ENCODE peak calls at places on chromosome 16, in five cellular contexts. F is fibroblast of villous mesenchyme; P is PC-3; G is activated naive CD4-positive, alpha-beta T cell treated with anti-CD3 and anti-CD28 coated beads for 36 hours; V is stimulated activated CD4-positive, alpha-beta T cell treated with anti-CD3 and anti-CD28 coated beads, Interleukin-4, amount 100 ng/mL, for 4 hours. T is an unnamed sample.
A peak's percentile ranks its signal among the peaks of the same experiment; 100 is the strongest.

GRCh38 chr16:17578921-17579876 is 108.4 kb upstream of the XYLT1 start:
- DNase-seq in F (peak; percentile 86), P (peak; percentile 46), G (peak; percentile 75), V (peak; percentile 20), T (peak; percentile 87)

GRCh38 chr16:87353613-87354012 is 30.0 kb downstream of the FBXO31 start:
- DNase-seq in F (no peak), P (no peak), G (no peak), V (no peak), T (no peak)

GRCh38 chr16:55179858-55180585 is 144.0 kb upstream of the IRX6 start:
- DNase-seq in F (no peak), P (no peak), G (no peak), V (no peak), T (no peak)

GRCh38 chr16:71916397-71916920 is 21.1 kb downstream of the IST1 start:
- DNase-seq in F (peak; percentile 26), P (no peak), G (no peak), V (no peak), T (no peak)

GRCh38 chr16:79653337-79654000 is 52.9 kb upstream of the MAF start:
- DNase-seq in F (peak; percentile 64), P (no peak), G (no peak), V (no peak), T (no peak)

GRCh38 chr16:69408451-69408850 is 16.0 kb upstream of the CYB5B start:
- DNase-seq in F (no peak), P (no peak), G (no peak), V (no peak), T (no peak)

GRCh38 chr16:84449156-84450140 is 55.0 kb downstream of the MEAK7 start:
- DNase-seq in F (no peak), P (no peak), G (no peak), V (no peak), T (no peak)

GRCh38 chr16:18816286-18816685 is 14.9 kb upstream of the ARL6IP1 start:
- DNase-seq in F (no peak), P (no peak), G (no peak), V (no peak), T (no peak)

GRCh38 chr16:19696961-19697360 is 21.1 kb downstream of the KNOP1 start:
- DNase-seq in F (no peak), P (no peak), G (no peak), V (no peak), T (no peak)

GRCh38 chr16:68298907-68299515 is 11.7 kb downstream of the SLC7A6OS start:
- DNase-seq in F (peak; percentile 92), P (peak; percentile 43), G (no peak), V (no peak), T (no peak)

GRCh38 chr16:67170168-67170947 is at the start of gene NOL3:
- DNase-seq in F (peak; percentile 94), P (peak; percentile 80), G (peak; percentile 70), V (no peak), T (no peak)

GRCh38 chr16:65754799-65755691 is 611.4 kb upstream of the CDH5 start:
- DNase-seq in F (peak; percentile 88), P (no peak), G (no peak), V (no peak), T (no peak)

GRCh38 chr16:24235806-24236205 is 20.3 kb upstream of the CACNG3 start:
- DNase-seq in F (no peak), P (no peak), G (no peak), V (no peak), T (no peak)

GRCh38 chr16:1076801-1077576 is 4.4 kb downstream of the SSTR5 start:
- DNase-seq in F (no peak), P (no peak), G (no peak), V (no peak), T (no peak)

GRCh38 chr16:75931970-75932369 is 205.7 kb upstream of the CPHXL start:
- DNase-seq in F (no peak), P (no peak), G (no peak), V (no peak), T (no peak)

GRCh38 chr16:56298948-56299602 is 107.8 kb downstream of the GNAO1 start:
- DNase-seq in F (no peak), P (no peak), G (no peak), V (no peak), T (no peak)

GRCh38 chr16:85420501-85421337 is 192.4 kb upstream of the GSE1 start:
- DNase-seq in F (peak; percentile 35), P (peak; percentile 66), G (peak; percentile 71), V (peak; percentile 78), T (no peak)

GRCh38 chr16:12290165-12290564 is 313.6 kb downstream of the SNX29 start:
- DNase-seq in F (no peak), P (no peak), G (no peak), V (no peak), T (no peak)

GRCh38 chr16:3577302-3577752 is at the start of gene NLRC3:
- DNase-seq in F (no peak), P (no peak), G (peak; percentile 62), V (peak; percentile 23), T (no peak)

GRCh38 chr16:1772362-1772907 is at the start of gene EME2:
- DNase-seq in F (peak; percentile 14), P (no peak), G (peak; percentile 69), V (peak; percentile 52), T (no peak)

T was measured in HFF-Myc.